ENCODE peak calls at places on chromosomes 11 and 22, in four cellular contexts. G is endothelial cell of umbilical vein; J is H54; Y is stimulated activated CD8-positive, alpha-beta memory T cell treated with anti-CD3 and anti-CD28 coated beads, Interleukin-15, amount 100 ng/mL, for 1 hour. B is an unnamed sample.

GRCh38 chr11:59196777-59197176 is 15.9 kb downstream of the MPEG1 start:
- DNase-seq in G (no peak), J (no peak), Y (no peak), B (no peak)

GRCh38 chr22:20431520-20432237 is 5.9 kb downstream of the SCARF2 start:
- DNase-seq in G (no peak), Y (no peak), J (no peak), B (peak)

GRCh38 chr11:116454020-116454645 is 318.7 kb downstream of the BUD13 start:
- DNase-seq in J (peak), Y (no peak), G (peak), B (peak)

GRCh38 chr22:31055322-31056159 is 25.6 kb upstream of the SMTN start:
- DNase-seq in Y (no peak), G (peak), J (peak), B (peak)

GRCh38 chr11:119187123-119187892 is 2.0 kb downstream of the NHERF4 start:
- DNase-seq in G (no peak), J (no peak), Y (no peak), B (no peak)

GRCh38 chr22:28978158-28978557 is 83.5 kb downstream of the C22orf31 start:
- DNase-seq in Y (no peak), J (peak), G (no peak), B (no peak)

GRCh38 chr11:77230878-77231605 is 70.4 kb downstream of the GDPD4 start:
- DNase-seq in J (no peak), G (no peak), Y (no peak), B (no peak)

GRCh38 chr11:74417379-74417804 is 19.2 kb upstream of the PGM2L1 start:
- DNase-seq in Y (no peak), J (no peak), G (no peak), B (peak)

GRCh38 chr11:58805065-58805464 is 39.4 kb downstream of the GLYATL2 start:
- DNase-seq in Y (no peak), J (no peak), G (no peak), B (no peak)

GRCh38 chr11:34790620-34791019 is 125.6 kb downstream of the APIP start:
- DNase-seq in G (peak), Y (no peak), J (no peak), B (no peak)

GRCh38 chr11:95853862-95854261 is 63.6 kb downstream of the CEP57 start:
- DNase-seq in Y (no peak), J (no peak), G (no peak), B (no peak)

GRCh38 chr11:73140213-73141030 is 1.7 kb downstream of the FCHSD2 start:
- DNase-seq in Y (no peak), J (peak), G (peak), B (peak)

GRCh38 chr11:118631510-118631909 is 24.1 kb downstream of the PHLDB1 start:
- DNase-seq in G (no peak), J (no peak), Y (no peak), B (no peak)

GRCh38 chr22:24758164-24758799 is 16.2 kb downstream of the PIWIL3 start:
- DNase-seq in Y (peak), J (peak), G (peak), B (peak)

GRCh38 chr22:27880778-27881394 is 38.2 kb downstream of the PITPNB start:
- DNase-seq in J (no peak), G (peak), Y (no peak), B (peak)

GRCh38 chr11:82818399-82819043 is 81.7 kb downstream of the PRCP start:
- DNase-seq in Y (no peak), G (no peak), J (no peak), B (peak)

GRCh38 chr11:76234704-76235232 is 28.5 kb upstream of the WNT11 start:
- DNase-seq in Y (no peak), J (no peak), G (no peak), B (no peak)

GRCh38 chr11:63573881-63574855 is 11.0 kb upstream of the PLAAT2 start:
- DNase-seq in G (peak), J (no peak), Y (no peak), B (peak)

GRCh38 chr11:95299078-95299611 is 68.1 kb upstream of the SESN3 start:
- DNase-seq in G (no peak), Y (no peak), J (no peak), B (no peak)

GRCh38 chr11:18748766-18749375 is 22.9 kb upstream of the IGSF22 start:
- DNase-seq in Y (no peak), J (peak), G (no peak), B (no peak)